ENCODE peak calls at places on chromosomes 5 and 9, in nine cellular contexts. X is choroid plexus epithelial cell, P is EH, G is OCI-LY7, D is lung microvascular endothelial cell, W is MCF 10A, B is nephron progenitor cell, R is PC-3, C is RWPE2. N is an unnamed sample.

GRCh38 chr5:171323806-171324632 is 15.0 kb downstream of the TLX3 start:
- DNase-seq in W (no peak), R (peak; percentile 55), P (no peak), B (no peak), C (peak; percentile 59), D (no peak), X (no peak), G (no peak), N (no peak)

GRCh38 chr9:134536101-134536900 is 105.3 kb upstream of the COL5A1 start:
- DNase-seq in G (no peak), B (no peak), R (peak; percentile 40), C (peak; percentile 45), W (peak; percentile 45), X (peak; percentile 88), D (no peak), P (peak; percentile 88), N (no peak)

GRCh38 chr5:8410618-8411017 is 541.7 kb downstream of the MTRR start:
- DNase-seq in G (no peak), P (no peak), X (no peak), C (no peak), D (no peak), W (no peak), R (no peak), B (no peak), N (no peak)

GRCh38 chr5:141870871-141871270 is 7.3 kb downstream of the PCDH1 start:
- DNase-seq in X (no peak), C (no peak), B (no peak), G (no peak), R (peak; percentile 60), D (no peak), W (no peak), P (no peak), N (no peak)

GRCh38 chr9:121860213-121860612 is 208.8 kb downstream of the DAB2IP start:
- DNase-seq in B (no peak), G (no peak), D (no peak), W (no peak), R (no peak), X (no peak), C (no peak), P (no peak), N (no peak)

GRCh38 chr9:72623156-72623555 is 101.7 kb downstream of the TMC1 start:
- DNase-seq in B (no peak), D (no peak), P (no peak), R (no peak), C (no peak), G (no peak), W (peak; percentile 22), X (no peak), N (no peak)

GRCh38 chr9:16236326-16236725 is 634.1 kb downstream of the BNC2 start:
- DNase-seq in W (peak; percentile 58), C (no peak), B (no peak), G (no peak), R (no peak), D (no peak), P (peak; percentile 96), X (peak; percentile 90), N (no peak)

GRCh38 chr5:179115845-179116524 is 55.8 kb downstream of the ZNF354C start:
- DNase-seq in W (no peak), R (no peak), X (no peak), P (no peak), G (no peak), C (peak; percentile 51), D (no peak), B (no peak), N (no peak)

GRCh38 chr9:33209394-33209793 is 30.6 kb upstream of the SPINK4 start:
- DNase-seq in X (no peak), C (no peak), D (no peak), P (peak; percentile 42), B (no peak), G (no peak), R (no peak), W (no peak), N (no peak)

GRCh38 chr9:14846871-14847311 is 63.3 kb downstream of the FREM1 start:
- DNase-seq in P (peak; percentile 59), G (peak; percentile 73), R (peak; percentile 64), D (peak; percentile 43), X (peak; percentile 64), C (no peak), B (peak; percentile 74), W (peak; percentile 66), N (peak; percentile 2)

GRCh38 chr9:78109075-78109474 is 77.5 kb upstream of the GNAQ start:
- DNase-seq in W (no peak), D (no peak), P (no peak), R (no peak), X (no peak), B (no peak), G (no peak), C (no peak), N (no peak)